ENCODE peak calls at places on chromosomes 3 and 15, in five cellular contexts. One of them, this sample, is unnamed.

GRCh38 chr3:126288314-126288713 is 68.9 kb downstream of the KLF15 start:
- DNase-seq in nephron progenitor cell: peak
- DNase-seq in colonic mucosa: no peak
- DNase-seq in mesothelial cell of epicardium: no peak
- DNase-seq in sigmoid colon: peak
- DNase-seq in this sample: no peak

GRCh38 chr3:177351195-177351594 is 153.9 kb upstream of the TBL1XR1 start:
- DNase-seq in nephron progenitor cell: no peak
- DNase-seq in colonic mucosa: no peak
- DNase-seq in mesothelial cell of epicardium: no peak
- DNase-seq in sigmoid colon: no peak
- DNase-seq in this sample: no peak

GRCh38 chr3:13203398-13204176 is 130.4 kb upstream of the IQSEC1 start:
- DNase-seq in nephron progenitor cell: no peak
- DNase-seq in colonic mucosa: no peak
- DNase-seq in mesothelial cell of epicardium: no peak
- DNase-seq in sigmoid colon: no peak
- DNase-seq in this sample: no peak

GRCh38 chr3:71070497-71071465 is 512.7 kb downstream of the FOXP1 start:
- DNase-seq in nephron progenitor cell: peak
- DNase-seq in colonic mucosa: no peak
- DNase-seq in mesothelial cell of epicardium: no peak
- DNase-seq in sigmoid colon: no peak
- DNase-seq in this sample: no peak

GRCh38 chr3:11655188-11655928 is 11.6 kb upstream of the VGLL4 start:
- DNase-seq in nephron progenitor cell: no peak
- DNase-seq in colonic mucosa: no peak
- DNase-seq in mesothelial cell of epicardium: no peak
- DNase-seq in sigmoid colon: no peak
- DNase-seq in this sample: no peak

GRCh38 chr3:134327594-134327975 is 46.7 kb downstream of the AMOTL2 start:
- DNase-seq in nephron progenitor cell: no peak
- DNase-seq in colonic mucosa: no peak
- DNase-seq in mesothelial cell of epicardium: no peak
- DNase-seq in sigmoid colon: no peak
- DNase-seq in this sample: peak

GRCh38 chr3:119700269-119700919 is 2.4 kb upstream of the CFAP91 start:
- DNase-seq in nephron progenitor cell: no peak
- DNase-seq in colonic mucosa: peak
- DNase-seq in mesothelial cell of epicardium: no peak
- DNase-seq in sigmoid colon: no peak
- DNase-seq in this sample: no peak

GRCh38 chr15:57003418-57003817 is 85.0 kb downstream of the TCF12 start:
- DNase-seq in nephron progenitor cell: no peak
- DNase-seq in colonic mucosa: no peak
- DNase-seq in mesothelial cell of epicardium: no peak
- DNase-seq in sigmoid colon: no peak
- DNase-seq in this sample: peak

GRCh38 chr3:51709004-51709420 is 2.1 kb downstream of the GRM2 start:
- DNase-seq in nephron progenitor cell: no peak
- DNase-seq in colonic mucosa: no peak
- DNase-seq in mesothelial cell of epicardium: no peak
- DNase-seq in sigmoid colon: no peak
- DNase-seq in this sample: no peak

GRCh38 chr3:99961756-99962515 is 144.3 kb downstream of the CMSS1 start:
- DNase-seq in nephron progenitor cell: no peak
- DNase-seq in colonic mucosa: no peak
- DNase-seq in mesothelial cell of epicardium: no peak
- DNase-seq in sigmoid colon: no peak
- DNase-seq in this sample: no peak

GRCh38 chr3:151589311-151589710 is 128.4 kb upstream of the IGSF10 start:
- DNase-seq in nephron progenitor cell: no peak
- DNase-seq in colonic mucosa: no peak
- DNase-seq in mesothelial cell of epicardium: no peak
- DNase-seq in sigmoid colon: no peak
- DNase-seq in this sample: no peak

GRCh38 chr3:130699765-130700164 is 46.9 kb downstream of the PIK3R4 start:
- DNase-seq in nephron progenitor cell: no peak
- DNase-seq in colonic mucosa: no peak
- DNase-seq in mesothelial cell of epicardium: no peak
- DNase-seq in sigmoid colon: no peak
- DNase-seq in this sample: no peak

GRCh38 chr3:52190294-52190841 is 7.6 kb upstream of the ALAS1 start:
- DNase-seq in nephron progenitor cell: no peak
- DNase-seq in colonic mucosa: peak
- DNase-seq in mesothelial cell of epicardium: no peak
- DNase-seq in sigmoid colon: no peak
- DNase-seq in this sample: peak

GRCh38 chr3:195700319-195700718 is 20.5 kb upstream of the MUC20 start:
- DNase-seq in nephron progenitor cell: no peak
- DNase-seq in colonic mucosa: no peak
- DNase-seq in mesothelial cell of epicardium: no peak
- DNase-seq in sigmoid colon: no peak
- DNase-seq in this sample: no peak

GRCh38 chr15:67980171-67980570 is 73.9 kb upstream of the PIAS1 start:
- DNase-seq in nephron progenitor cell: no peak
- DNase-seq in colonic mucosa: no peak
- DNase-seq in mesothelial cell of epicardium: no peak
- DNase-seq in sigmoid colon: no peak
- DNase-seq in this sample: no peak

GRCh38 chr15:99504823-99505551 is 60.8 kb upstream of the MEF2A start:
- DNase-seq in nephron progenitor cell: no peak
- DNase-seq in colonic mucosa: no peak
- DNase-seq in mesothelial cell of epicardium: no peak
- DNase-seq in sigmoid colon: no peak
- DNase-seq in this sample: peak

GRCh38 chr3:31755911-31756658 is 223.4 kb downstream of the STT3B start:
- DNase-seq in nephron progenitor cell: no peak
- DNase-seq in colonic mucosa: peak
- DNase-seq in mesothelial cell of epicardium: no peak
- DNase-seq in sigmoid colon: no peak
- DNase-seq in this sample: no peak

GRCh38 chr15:69988541-69989225 is 109.0 kb downstream of the TLE3 start:
- DNase-seq in nephron progenitor cell: no peak
- DNase-seq in colonic mucosa: no peak
- DNase-seq in mesothelial cell of epicardium: no peak
- DNase-seq in sigmoid colon: no peak
- DNase-seq in this sample: no peak

GRCh38 chr15:81516461-81516860 is 142.4 kb upstream of the TMC3 start:
- DNase-seq in nephron progenitor cell: no peak
- DNase-seq in colonic mucosa: no peak
- DNase-seq in mesothelial cell of epicardium: no peak
- DNase-seq in sigmoid colon: no peak
- DNase-seq in this sample: peak

GRCh38 chr3:10846657-10846975 is 30.6 kb downstream of the SLC6A11 start:
- DNase-seq in nephron progenitor cell: no peak
- DNase-seq in colonic mucosa: no peak
- DNase-seq in mesothelial cell of epicardium: no peak
- DNase-seq in sigmoid colon: no peak
- DNase-seq in this sample: no peak

GRCh38 chr3:185625784-185626183 is 39.7 kb downstream of the SENP2 start:
- DNase-seq in nephron progenitor cell: no peak
- DNase-seq in colonic mucosa: no peak
- DNase-seq in mesothelial cell of epicardium: no peak
- DNase-seq in sigmoid colon: no peak
- DNase-seq in this sample: no peak

GRCh38 chr15:36899696-36900095 is 200.7 kb downstream of the MEIS2 start:
- DNase-seq in nephron progenitor cell: no peak
- DNase-seq in colonic mucosa: no peak
- DNase-seq in mesothelial cell of epicardium: no peak
- DNase-seq in sigmoid colon: no peak
- DNase-seq in this sample: no peak

GRCh38 chr3:4750306-4751056 is 228.8 kb upstream of the BHLHE40 start:
- DNase-seq in nephron progenitor cell: no peak
- DNase-seq in colonic mucosa: no peak
- DNase-seq in mesothelial cell of epicardium: no peak
- DNase-seq in sigmoid colon: peak
- DNase-seq in this sample: no peak

GRCh38 chr3:104244680-104245079 is 1122.0 kb upstream of the ALCAM start:
- DNase-seq in nephron progenitor cell: no peak
- DNase-seq in colonic mucosa: no peak
- DNase-seq in mesothelial cell of epicardium: no peak
- DNase-seq in sigmoid colon: no peak
- DNase-seq in this sample: no peak

GRCh38 chr3:15654096-15654495 is 52.6 kb downstream of the BTD start:
- DNase-seq in nephron progenitor cell: no peak
- DNase-seq in colonic mucosa: no peak
- DNase-seq in mesothelial cell of epicardium: no peak
- DNase-seq in sigmoid colon: no peak
- DNase-seq in this sample: no peak

GRCh38 chr15:49135893-49136292 is 19.5 kb downstream of the COPS2 start:
- DNase-seq in nephron progenitor cell: no peak
- DNase-seq in colonic mucosa: no peak
- DNase-seq in mesothelial cell of epicardium: no peak
- DNase-seq in sigmoid colon: no peak
- DNase-seq in this sample: peak

GRCh38 chr3:191235331-191236314 is 36.6 kb downstream of the OSTN start:
- DNase-seq in nephron progenitor cell: no peak
- DNase-seq in colonic mucosa: no peak
- DNase-seq in mesothelial cell of epicardium: no peak
- DNase-seq in sigmoid colon: no peak
- DNase-seq in this sample: peak

GRCh38 chr3:40265181-40265580 is 44.3 kb upstream of the EIF1B start:
- DNase-seq in nephron progenitor cell: no peak
- DNase-seq in colonic mucosa: no peak
- DNase-seq in mesothelial cell of epicardium: no peak
- DNase-seq in sigmoid colon: no peak
- DNase-seq in this sample: no peak

GRCh38 chr15:98085003-98085639 is 124.6 kb downstream of the ARRDC4 start:
- DNase-seq in nephron progenitor cell: peak
- DNase-seq in colonic mucosa: peak
- DNase-seq in mesothelial cell of epicardium: no peak
- DNase-seq in sigmoid colon: no peak
- DNase-seq in this sample: peak

GRCh38 chr15:98083203-98083910 is 122.9 kb downstream of the ARRDC4 start:
- DNase-seq in nephron progenitor cell: no peak
- DNase-seq in colonic mucosa: no peak
- DNase-seq in mesothelial cell of epicardium: no peak
- DNase-seq in sigmoid colon: no peak
- DNase-seq in this sample: no peak
- TF ChIP-seq CTCF in nephron progenitor cell: no peak
- TF ChIP-seq CTCF in colonic mucosa: no peak
- TF ChIP-seq CTCF in mesothelial cell of epicardium: no peak
- TF ChIP-seq CTCF in sigmoid colon: no peak
- TF ChIP-seq CTCF in this sample: no peak

GRCh38 chr15:60529332-60529731 is 50.4 kb upstream of the ICE2 start:
- DNase-seq in nephron progenitor cell: no peak
- DNase-seq in colonic mucosa: no peak
- DNase-seq in mesothelial cell of epicardium: no peak
- DNase-seq in sigmoid colon: no peak
- DNase-seq in this sample: no peak
- TF ChIP-seq CTCF in nephron progenitor cell: no peak
- TF ChIP-seq CTCF in colonic mucosa: no peak
- TF ChIP-seq CTCF in mesothelial cell of epicardium: no peak
- TF ChIP-seq CTCF in sigmoid colon: no peak
- TF ChIP-seq CTCF in this sample: no peak

GRCh38 chr3:194386066-194386465 is 13.0 kb downstream of the GP5 start:
- DNase-seq in nephron progenitor cell: no peak
- DNase-seq in colonic mucosa: no peak
- DNase-seq in mesothelial cell of epicardium: no peak
- DNase-seq in sigmoid colon: no peak
- DNase-seq in this sample: no peak

GRCh38 chr3:194383276-194383940 is 13.9 kb upstream of the LRRC15 start:
- DNase-seq in nephron progenitor cell: no peak
- DNase-seq in colonic mucosa: no peak
- DNase-seq in mesothelial cell of epicardium: no peak
- DNase-seq in sigmoid colon: no peak
- DNase-seq in this sample: no peak

GRCh38 chr3:194382892-194383223 is 13.3 kb upstream of the LRRC15 start:
- DNase-seq in nephron progenitor cell: no peak
- DNase-seq in colonic mucosa: no peak
- DNase-seq in mesothelial cell of epicardium: no peak
- DNase-seq in sigmoid colon: no peak
- DNase-seq in this sample: no peak

GRCh38 chr3:194384156-194384555 is 14.6 kb upstream of the LRRC15 start:
- DNase-seq in nephron progenitor cell: no peak
- DNase-seq in colonic mucosa: peak
- DNase-seq in mesothelial cell of epicardium: no peak
- DNase-seq in sigmoid colon: no peak
- DNase-seq in this sample: no peak

DNA sequence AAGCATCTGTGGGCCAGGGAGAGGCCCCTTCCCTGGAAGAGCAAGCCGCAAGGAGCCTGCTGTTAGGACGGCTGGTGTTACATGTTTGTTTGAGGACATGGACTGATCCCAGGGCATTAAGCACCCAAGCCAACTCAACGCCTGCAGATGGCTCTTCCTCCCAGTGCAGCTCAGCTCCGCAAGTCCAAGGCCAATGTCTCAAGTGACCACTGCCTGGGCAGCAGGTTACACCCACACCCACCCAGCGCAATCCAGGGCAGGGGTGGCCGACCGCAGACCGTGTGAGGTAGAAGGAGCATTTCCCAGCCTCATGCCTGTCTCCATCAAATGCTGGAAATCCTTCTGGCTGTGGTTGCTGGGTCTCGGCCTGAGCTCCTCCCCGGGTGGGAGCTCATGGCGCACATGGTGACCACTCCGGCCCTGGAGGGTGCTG is 14.5 kb downstream of the GP5 start:
- DNase-seq in nephron progenitor cell: no peak
- DNase-seq in colonic mucosa: peak
- DNase-seq in mesothelial cell of epicardium: no peak
- DNase-seq in sigmoid colon: no peak
- DNase-seq in this sample: no peak
- TF ChIP-seq CTCF in nephron progenitor cell: no peak
- TF ChIP-seq CTCF in colonic mucosa: no peak
- TF ChIP-seq CTCF in mesothelial cell of epicardium: no peak
- TF ChIP-seq CTCF in sigmoid colon: no peak
- TF ChIP-seq CTCF in this sample: no peak

GRCh38 chr3:37833790-37834189 is 27.9 kb upstream of the CTDSPL start:
- DNase-seq in nephron progenitor cell: no peak
- DNase-seq in colonic mucosa: no peak
- DNase-seq in mesothelial cell of epicardium: no peak
- DNase-seq in sigmoid colon: no peak
- DNase-seq in this sample: no peak
- TF ChIP-seq CTCF in nephron progenitor cell: peak
- TF ChIP-seq CTCF in colonic mucosa: no peak
- TF ChIP-seq CTCF in mesothelial cell of epicardium: no peak
- TF ChIP-seq CTCF in sigmoid colon: no peak
- TF ChIP-seq CTCF in this sample: no peak

GRCh38 chr3:62688812-62689211 is 186.4 kb downstream of the CADPS start:
- DNase-seq in nephron progenitor cell: no peak
- DNase-seq in colonic mucosa: no peak
- DNase-seq in mesothelial cell of epicardium: no peak
- DNase-seq in sigmoid colon: no peak
- DNase-seq in this sample: no peak
- TF ChIP-seq CTCF in nephron progenitor cell: no peak
- TF ChIP-seq CTCF in colonic mucosa: no peak
- TF ChIP-seq CTCF in mesothelial cell of epicardium: no peak
- TF ChIP-seq CTCF in sigmoid colon: no peak
- TF ChIP-seq CTCF in this sample: no peak